ENCODE peak calls at places on chromosomes 2 and 18, in eight cellular contexts. Y is stomach, S is sigmoid colon, N is suprapubic skin, R is transverse colon, U is HepG2, A is H1, W is K562. Z is an unnamed sample.

GRCh38 chr2:113966832-113967231 is 76.9 kb downstream of the ACTR3 start:
- DNase-seq in S (no peak), N (no peak), U (peak), W (no peak), Y (no peak), A (no peak), R (no peak), Z (no peak)

GRCh38 chr2:196314780-196315179 is 143.4 kb upstream of the STK17B start:
- DNase-seq in A (no peak), S (no peak), R (no peak), N (no peak), W (no peak), U (no peak), Y (no peak), Z (no peak)

GRCh38 chr18:36300211-36300610 is 2.7 kb downstream of the FHOD3 start:
- DNase-seq in A (no peak), N (no peak), R (no peak), Y (no peak), S (no peak), U (no peak), W (no peak), Z (no peak)

GRCh38 chr2:32523711-32524110 is 104.1 kb upstream of the TTC27 start:
- DNase-seq in S (no peak), Y (no peak), A (no peak), R (no peak), N (no peak), W (no peak), U (no peak), Z (no peak)

GRCh38 chr2:79982445-79982844 is 322.1 kb downstream of the LRRTM1 start:
- DNase-seq in U (peak), R (peak), S (no peak), A (peak), Y (no peak), N (no peak), W (peak), Z (no peak)

GRCh38 chr2:76193098-76193497 is 482.4 kb upstream of the GCFC2 start:
- DNase-seq in R (no peak), S (no peak), Y (no peak), N (no peak), U (peak), W (no peak), A (no peak), Z (no peak)

GRCh38 chr2:239522002-239522739 is 121.4 kb upstream of the HDAC4 start:
- DNase-seq in S (no peak), A (no peak), N (no peak), Y (no peak), U (peak), W (peak), R (no peak), Z (no peak)

GRCh38 chr2:231007159-231008045 is 11.5 kb downstream of the SPATA3 start:
- DNase-seq in W (no peak), A (no peak), N (no peak), S (no peak), U (peak), R (no peak), Y (no peak), Z (no peak)

GRCh38 chr18:46821856-46822711 is 65.2 kb upstream of the ST8SIA5 start:
- DNase-seq in N (no peak), S (no peak), R (no peak), A (no peak), W (no peak), U (no peak), Y (no peak), Z (no peak)

GRCh38 chr2:122980672-122981071 is 1044.4 kb upstream of the CNTNAP5 start:
- DNase-seq in W (no peak), N (no peak), A (no peak), Y (no peak), S (no peak), R (no peak), U (no peak), Z (no peak)

GRCh38 chr2:151808258-151809072 is 19.8 kb downstream of the ARL5A start:
- DNase-seq in U (peak), R (no peak), W (no peak), A (no peak), Y (no peak), N (no peak), S (no peak), Z (no peak)

GRCh38 chr18:57850063-57850462 is 46.9 kb upstream of the ATP8B1 start:
- DNase-seq in A (no peak), R (no peak), Y (no peak), W (no peak), U (no peak), N (no peak), S (no peak), Z (no peak)

GRCh38 chr2:52611757-52612156 is 1155.8 kb upstream of the CHAC2 start:
- DNase-seq in A (no peak), U (no peak), N (no peak), R (no peak), W (no peak), S (no peak), Y (no peak), Z (no peak)

GRCh38 chr2:3612639-3613523 is 18.0 kb downstream of the COLEC11 start:
- DNase-seq in A (peak), U (no peak), Y (peak), N (peak), S (peak), R (no peak), W (no peak), Z (peak)

GRCh38 chr2:109616184-109616583 is 2.0 kb downstream of the SOWAHC start:
- DNase-seq in U (no peak), Y (no peak), W (no peak), N (no peak), A (no peak), R (no peak), S (no peak), Z (no peak)
- TF ChIP-seq EP300 in U (no peak), Y (no peak), W (no peak), N (no peak), A (no peak), R (no peak), S (no peak), Z (no peak)

GRCh38 chr2:160268382-160268781 is 68.3 kb upstream of the ITGB6 start:
- DNase-seq in U (no peak), A (no peak), Y (no peak), W (no peak), N (no peak), R (no peak), S (no peak), Z (no peak)

GRCh38 chr2:160271166-160272086 is 71.4 kb upstream of the ITGB6 start:
- DNase-seq in Y (no peak), U (no peak), S (no peak), W (peak), A (no peak), R (no peak), N (no peak), Z (peak)

GRCh38 chr2:160270571-160271113 is 70.6 kb upstream of the ITGB6 start:
- DNase-seq in N (no peak), U (no peak), W (no peak), A (peak), S (peak), Y (peak), R (no peak), Z (peak)

GRCh38 chr2:160269365-160269764 is 69.3 kb upstream of the ITGB6 start:
- DNase-seq in A (no peak), U (no peak), R (no peak), S (no peak), Y (no peak), N (no peak), W (no peak), Z (peak)

DNA sequence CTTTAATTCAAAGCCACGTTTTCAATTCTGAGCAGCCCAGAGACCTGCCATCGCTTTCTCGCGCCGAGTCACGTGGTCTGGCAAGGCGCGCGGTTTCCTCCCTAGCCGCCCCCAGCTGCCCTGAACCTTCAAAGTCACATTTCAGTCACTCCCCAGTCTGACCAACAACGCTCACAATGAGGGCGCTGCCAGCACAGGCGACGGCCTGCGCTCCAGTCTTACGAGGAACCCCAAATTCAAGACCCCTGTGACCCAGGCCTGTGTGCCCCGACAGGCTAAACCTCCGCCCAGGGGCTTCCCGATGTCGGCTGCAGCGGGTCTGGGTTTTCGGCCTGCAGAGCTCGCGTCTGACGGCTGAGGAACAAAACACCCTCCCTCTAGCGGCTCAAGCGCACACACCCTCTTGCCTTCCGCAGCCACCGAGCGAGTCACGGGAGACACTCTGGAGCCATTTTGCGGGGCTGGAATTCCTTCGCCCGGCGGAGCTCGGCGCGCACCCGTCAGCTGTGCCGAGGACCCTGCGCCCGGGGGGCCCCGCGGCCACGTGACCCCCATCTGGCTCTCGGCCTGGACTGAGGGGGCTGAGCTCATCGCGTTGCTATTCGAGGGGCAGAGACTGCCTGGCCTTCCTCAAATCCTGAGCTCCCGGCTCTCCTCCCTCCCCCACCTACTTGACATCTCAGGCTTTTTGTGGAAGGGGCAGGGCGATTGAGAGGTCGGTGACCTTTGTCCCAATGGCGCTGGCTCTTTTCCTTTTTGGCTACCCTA is 69.9 kb upstream of the ITGB6 start:
- DNase-seq in S (peak), A (peak), R (peak), U (peak), N (peak), W (peak), Y (peak), Z (peak)
- TF ChIP-seq POLR2AphosphoS5 in S (peak), A (peak), R (peak), U (no peak), N (peak), W (no peak), Y (peak), Z (peak)

DNA sequence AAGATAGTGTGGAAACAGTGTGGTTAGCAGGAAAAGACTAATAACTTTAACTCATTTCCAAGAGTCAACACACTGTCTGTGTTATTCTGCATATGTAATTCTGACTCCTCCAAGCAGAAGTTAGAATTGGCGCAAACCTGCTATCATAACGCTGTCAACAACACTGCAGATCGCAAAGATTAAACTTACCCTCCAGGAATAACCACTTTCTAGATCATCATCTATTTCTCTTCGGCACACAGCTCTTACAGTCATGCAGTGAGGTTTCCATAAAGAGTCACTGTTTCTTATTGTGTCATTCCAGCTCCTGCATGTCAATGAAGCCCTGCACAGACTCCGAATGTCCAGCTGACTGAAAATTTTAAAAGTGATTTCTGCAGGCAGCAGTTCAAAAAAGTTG is 2.4 kb downstream of the FBXO48 start:
- DNase-seq in U (no peak), S (no peak), W (no peak), A (no peak), R (no peak), Y (no peak), N (no peak), Z (no peak)
- TF ChIP-seq CTCF in U (no peak), S (no peak), W (no peak), A (no peak), R (no peak), Y (no peak), N (no peak), Z (no peak)

GRCh38 chr2:216807861-216808272 is 52.0 kb downstream of the TNP1 start:
- DNase-seq in W (no peak), A (no peak), U (no peak), Y (peak), R (no peak), N (no peak), S (no peak), Z (no peak)
- TF ChIP-seq EP300 in W (no peak), A (no peak), U (no peak), Y (no peak), R (no peak), N (no peak), S (no peak), Z (no peak)

GRCh38 chr2:222884114-222884764 is 23.4 kb downstream of the ACSL3 start:
- DNase-seq in A (no peak), S (no peak), W (no peak), R (no peak), U (no peak), N (no peak), Y (no peak), Z (no peak)
- TF ChIP-seq POLR2AphosphoS5 in A (no peak), S (no peak), W (no peak), R (peak), U (no peak), N (no peak), Y (no peak), Z (no peak)

DNA sequence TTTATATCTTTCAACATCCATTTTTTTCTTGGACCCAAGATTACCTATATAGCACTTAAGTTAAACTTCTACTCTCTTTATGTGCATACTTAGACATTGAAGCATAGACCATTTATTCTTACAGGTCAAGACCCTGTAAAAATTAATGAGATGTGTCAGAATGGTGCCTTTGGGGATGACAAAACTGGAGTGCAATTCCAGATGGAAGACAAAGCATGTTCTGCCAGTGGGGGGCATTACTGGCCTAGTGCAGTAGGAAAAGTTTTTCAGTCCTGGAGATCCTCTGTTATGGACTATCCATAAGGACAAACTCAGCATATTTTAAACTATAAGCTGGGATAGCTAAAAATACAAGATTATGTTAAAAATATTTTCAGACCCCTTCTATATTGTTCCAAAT is 57.8 kb upstream of the MMADHC start:
- DNase-seq in A (no peak), U (no peak), Y (no peak), S (no peak), R (no peak), W (no peak), N (no peak), Z (no peak)
- TF ChIP-seq CTCF in A (no peak), U (no peak), Y (no peak), S (no peak), R (no peak), W (no peak), N (no peak), Z (no peak)

GRCh38 chr2:240998706-240999000 is 235 bp downstream of the SNED1 start:
- DNase-seq in S (no peak), R (no peak), N (no peak), Y (no peak), W (no peak), A (peak), U (no peak), Z (no peak)

GRCh38 chr2:241000831-241001321 is 2.5 kb downstream of the SNED1 start:
- DNase-seq in A (peak), S (peak), W (no peak), N (no peak), Y (peak), R (no peak), U (no peak), Z (peak)

GRCh38 chr2:240999873-241000541 is 1.6 kb downstream of the SNED1 start:
- DNase-seq in A (no peak), W (no peak), R (peak), U (no peak), Y (peak), S (peak), N (peak), Z (peak)

GRCh38 chr2:240997856-240998705 is at the start of gene SNED1:
- DNase-seq in S (peak), A (peak), U (peak), R (peak), W (peak), N (peak), Y (peak), Z (peak)

DNA sequence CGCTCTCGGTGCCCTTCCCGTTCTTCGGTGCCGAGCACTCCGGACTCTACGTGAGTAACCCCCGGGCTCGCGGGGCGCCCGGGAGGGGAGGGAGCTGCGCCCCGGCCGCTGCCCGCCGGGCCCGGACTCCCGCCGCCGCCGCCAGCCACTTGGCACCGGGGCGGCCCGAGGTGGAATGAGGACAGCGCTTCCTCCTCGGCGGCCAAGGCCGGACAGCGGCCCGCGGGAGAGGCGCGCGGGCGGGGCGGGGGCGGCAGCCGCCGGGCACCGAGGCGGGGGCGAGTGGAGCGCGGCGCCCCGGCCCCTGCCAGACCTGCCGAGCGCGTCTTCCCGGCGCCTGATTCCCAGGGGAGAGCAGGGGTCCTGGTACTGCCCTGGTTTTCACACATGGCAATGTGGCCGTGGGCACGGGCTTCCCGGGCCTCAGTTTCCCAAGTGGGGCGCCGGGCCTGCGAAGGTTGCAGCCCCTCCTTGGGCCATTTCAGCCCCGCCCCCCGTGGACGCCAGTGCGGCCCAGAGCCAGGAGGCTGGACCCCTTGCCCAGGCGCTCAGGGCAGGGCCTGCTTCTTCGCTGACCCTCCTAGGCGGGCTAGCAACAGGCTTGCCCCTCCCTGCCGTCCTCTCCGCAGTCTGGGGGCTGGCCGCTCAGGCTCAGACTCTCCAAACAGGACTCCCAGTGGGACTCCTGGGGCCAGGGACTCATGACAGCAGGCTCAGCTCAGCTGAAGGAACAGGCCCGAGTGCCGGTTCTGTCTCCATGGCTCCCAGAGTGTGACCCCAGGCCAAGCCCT is 778 bp downstream of the SNED1 start:
- DNase-seq in N (peak), S (peak), A (peak), R (peak), U (no peak), W (no peak), Y (peak), Z (peak)
- TF ChIP-seq EP300 in N (no peak), S (no peak), A (no peak), R (no peak), U (no peak), W (no peak), Y (no peak), Z (no peak)

DNA sequence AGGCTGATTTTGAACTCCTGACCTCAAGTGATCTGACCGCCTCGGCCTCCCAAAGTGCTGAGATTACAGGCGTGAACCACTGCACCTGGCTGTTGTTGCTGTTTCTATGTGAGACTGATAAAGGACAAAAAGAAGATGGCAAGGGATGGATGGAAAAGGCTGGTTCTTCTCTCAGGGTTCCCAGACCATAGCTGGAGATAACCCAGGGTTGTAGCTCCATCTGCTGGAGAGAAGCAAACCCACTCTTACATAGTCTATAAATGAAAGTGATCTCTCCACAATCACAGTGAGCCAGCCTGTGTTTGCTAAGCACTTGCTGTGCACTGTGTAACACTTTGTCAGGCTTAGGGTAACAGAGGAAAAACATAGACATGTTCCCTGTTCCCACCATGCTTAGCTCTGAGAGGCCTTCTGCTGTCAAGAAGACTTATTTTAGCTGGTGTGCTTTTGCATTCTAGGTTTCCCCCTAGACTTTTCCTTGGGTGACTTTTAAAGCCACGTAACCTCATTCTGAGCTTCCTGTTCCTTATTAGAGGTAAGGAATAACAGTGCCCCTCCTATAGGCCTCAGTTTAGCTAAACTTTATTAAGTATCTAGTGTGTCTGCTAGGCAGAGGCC is 49.7 kb downstream of the LIMS1 start:
- DNase-seq in W (peak), Y (peak), R (peak), N (no peak), U (peak), S (peak), A (no peak), Z (no peak)
- TF ChIP-seq POLR2AphosphoS5 in W (no peak), Y (no peak), R (no peak), N (no peak), U (no peak), S (peak), A (no peak), Z (no peak)

GRCh38 chr2:165563468-165564225 is 94.1 kb downstream of the CSRNP3 start:
- DNase-seq in U (peak), S (no peak), A (no peak), R (no peak), W (no peak), Y (no peak), N (no peak), Z (no peak)
- TF ChIP-seq CTCF in U (peak), S (no peak), A (peak), R (no peak), W (no peak), Y (no peak), N (no peak), Z (no peak)

GRCh38 chr2:105787376-105788318 is 42.9 kb downstream of the NCK2 start:
- DNase-seq in A (no peak), S (no peak), W (peak), U (no peak), Y (no peak), N (no peak), R (no peak), Z (no peak)
- TF ChIP-seq EP300 in A (no peak), S (no peak), W (no peak), U (no peak), Y (no peak), N (no peak), R (no peak), Z (no peak)

Z was measured in upper lobe of left lung.